ENCODE peak calls at places on chromosomes 4 and X, in nine cellular contexts. H, E, I, X, D, W, G, R and Y are unnamed samples.
A peak's percentile ranks its signal among the peaks of the same experiment; 100 is the strongest.

GRCh38 chrX:107629533-107629909 is 1.2 kb downstream of the PRPS1 start:
- DNase-seq in H (peak; percentile 5), E (no peak), I (peak; percentile 6), X (no peak), D (no peak), W (no peak), G (no peak), R (peak; percentile 48), Y (peak; percentile 42)

GRCh38 chr4:68369474-68369805 is 19.6 kb upstream of the YTHDC1 start:
- DNase-seq in H (no peak), E (no peak), I (no peak), X (no peak), D (no peak), W (no peak), G (no peak), R (peak; percentile 63), Y (no peak)

GRCh38 chr4:72689929-72690328 is 120.9 kb upstream of the ADAMTS3 start:
- DNase-seq in H (no peak), E (no peak), I (no peak), X (no peak), D (no peak), W (no peak), G (no peak), R (no peak), Y (no peak)

GRCh38 chrX:10017866-10018265 is 50.7 kb downstream of the CLDN34 start:
- DNase-seq in H (no peak), E (no peak), I (peak; percentile 36), X (no peak), D (no peak), W (no peak), G (no peak), R (peak; percentile 72), Y (peak; percentile 69)

GRCh38 chrX:123728001-123728400 is 4.9 kb downstream of the THOC2 start:
- DNase-seq in H (no peak), E (no peak), I (no peak), X (no peak), D (no peak), W (no peak), G (no peak), R (no peak), Y (no peak)

GRCh38 chr4:149630079-149630478 is 185.6 kb downstream of the IQCM start:
- DNase-seq in H (no peak), E (no peak), I (no peak), X (no peak), D (no peak), W (no peak), G (no peak), R (no peak), Y (no peak)

GRCh38 chr4:170623899-170624298 is 534.1 kb upstream of the AADAT start:
- DNase-seq in H (no peak), E (no peak), I (no peak), X (no peak), D (no peak), W (no peak), G (no peak), R (no peak), Y (no peak)

GRCh38 chrX:75546724-75547123 is 23.9 kb upstream of the ZDHHC15 start:
- DNase-seq in H (no peak), E (no peak), I (no peak), X (no peak), D (no peak), W (no peak), G (no peak), R (no peak), Y (peak; percentile 7)

GRCh38 chr4:127309360-127310095 is 323.2 kb upstream of the INTU start:
- DNase-seq in H (peak; percentile 9), E (no peak), I (no peak), X (peak; percentile 72), D (peak; percentile 18), W (no peak), G (no peak), R (no peak), Y (no peak)

GRCh38 chr4:109657854-109658253 is 45.4 kb downstream of the CASP6 start:
- DNase-seq in H (no peak), E (no peak), I (no peak), X (no peak), D (no peak), W (no peak), G (no peak), R (no peak), Y (no peak)

GRCh38 chr4:2436301-2436700 is 17.5 kb downstream of the CFAP99 start:
- DNase-seq in H (no peak), E (no peak), I (peak; percentile 43), X (no peak), D (no peak), W (peak; percentile 36), G (no peak), R (peak; percentile 49), Y (no peak)
- TF ChIP-seq CTCF in H (peak; percentile 18), E (no peak), I (no peak), X (no peak), D (peak; percentile 41), W (no peak), G (peak; percentile 39), R (peak; percentile 19), Y (peak; percentile 22)

GRCh38 chrX:78383594-78383993 is 56.2 kb upstream of the CYSLTR1 start:
- DNase-seq in H (no peak), E (no peak), I (no peak), X (no peak), D (no peak), W (no peak), G (no peak), R (no peak), Y (no peak)
- H3K9me3 ChIP-seq in H (no peaks in the 10 kb centered on the region), E (no peaks in the 10 kb centered on the region), I (peaks cover 5% of the 10 kb centered on the region), X (no peaks in the 10 kb centered on the region), D (no peaks in the 10 kb centered on the region), W (no peaks in the 10 kb centered on the region), G (no peaks in the 10 kb centered on the region), R (no peaks in the 10 kb centered on the region), Y (no peaks in the 10 kb centered on the region)

GRCh38 chr4:121696641-121697461 is at the start of gene ANXA5:
- DNase-seq in H (peak; percentile 71), E (peak; percentile 94), I (peak; percentile 90), X (peak; percentile 94), D (peak; percentile 84), W (peak; percentile 94), G (peak; percentile 91), R (peak; percentile 81), Y (peak; percentile 90)
- TF ChIP-seq CTCF in H (peak; percentile 46), E (no peak), I (no peak), X (no peak), D (peak; percentile 54), W (peak; percentile 46), G (peak; percentile 56), R (peak; percentile 41), Y (peak; percentile 39)

GRCh38 chr4:14368391-14368790 is 633.9 kb upstream of the CPEB2 start:
- DNase-seq in H (no peak), E (no peak), I (no peak), X (no peak), D (no peak), W (no peak), G (no peak), R (no peak), Y (no peak)
- H3K9me3 ChIP-seq in H (no peaks in the 10 kb centered on the region), E (no peaks in the 10 kb centered on the region), I (no peaks in the 10 kb centered on the region), X (no peaks in the 10 kb centered on the region), D (no peaks in the 10 kb centered on the region), W (no peaks in the 10 kb centered on the region), G (peaks cover 2% of the 10 kb centered on the region), R (no peaks in the 10 kb centered on the region), Y (no peaks in the 10 kb centered on the region)

GRCh38 chr4:13521047-13521446 is 23.3 kb downstream of the NKX3-2 start:
- DNase-seq in H (no peak), E (no peak), I (no peak), X (no peak), D (no peak), W (no peak), G (no peak), R (no peak), Y (no peak)
- TF ChIP-seq CTCF in H (no peak), E (no peak), I (no peak), X (no peak), D (no peak), W (no peak), G (no peak), R (no peak), Y (no peak)